ENCODE peak calls at places on chromosomes 2 and 18, in nine cellular contexts. One of them, this sample, is unnamed.

GRCh38 chr2:100350661-100351185 is 28.4 kb upstream of the LONRF2 start:
- DNase-seq in foreskin fibroblast: no peak
- DNase-seq in fibroblast of mammary gland: no peak
- DNase-seq in effector CD4-positive, alpha-beta T cell: no peak
- DNase-seq in cardiac fibroblast: peak
- DNase-seq in Calu3: no peak
- DNase-seq in tibial nerve: no peak
- DNase-seq in G401: no peak
- DNase-seq in A549: no peak
- DNase-seq in this sample: no peak

GRCh38 chr2:121135168-121135853 is 149.7 kb downstream of the TFCP2L1 start:
- DNase-seq in foreskin fibroblast: peak
- DNase-seq in fibroblast of mammary gland: peak
- DNase-seq in effector CD4-positive, alpha-beta T cell: no peak
- DNase-seq in cardiac fibroblast: no peak
- DNase-seq in Calu3: no peak
- DNase-seq in tibial nerve: no peak
- DNase-seq in G401: no peak
- DNase-seq in A549: no peak
- DNase-seq in this sample: no peak

GRCh38 chr2:105675841-105676240 is 68.9 kb upstream of the NCK2 start:
- DNase-seq in foreskin fibroblast: no peak
- DNase-seq in fibroblast of mammary gland: no peak
- DNase-seq in effector CD4-positive, alpha-beta T cell: no peak
- DNase-seq in cardiac fibroblast: no peak
- DNase-seq in Calu3: no peak
- DNase-seq in tibial nerve: no peak
- DNase-seq in G401: no peak
- DNase-seq in A549: no peak
- DNase-seq in this sample: peak

GRCh38 chr2:182581196-182581935 is 134.7 kb upstream of the DNAJC10 start:
- DNase-seq in foreskin fibroblast: no peak
- DNase-seq in fibroblast of mammary gland: no peak
- DNase-seq in effector CD4-positive, alpha-beta T cell: no peak
- DNase-seq in cardiac fibroblast: peak
- DNase-seq in Calu3: no peak
- DNase-seq in tibial nerve: no peak
- DNase-seq in G401: peak
- DNase-seq in A549: no peak
- DNase-seq in this sample: no peak

GRCh38 chr2:60553992-60554648 is 666 bp upstream of the BCL11A start:
- DNase-seq in foreskin fibroblast: peak
- DNase-seq in fibroblast of mammary gland: no peak
- DNase-seq in effector CD4-positive, alpha-beta T cell: no peak
- DNase-seq in cardiac fibroblast: no peak
- DNase-seq in Calu3: peak
- DNase-seq in tibial nerve: no peak
- DNase-seq in G401: no peak
- DNase-seq in A549: no peak
- DNase-seq in this sample: peak

GRCh38 chr2:201472411-201472810 is 20.9 kb downstream of the STRADB start:
- DNase-seq in foreskin fibroblast: peak
- DNase-seq in fibroblast of mammary gland: peak
- DNase-seq in effector CD4-positive, alpha-beta T cell: no peak
- DNase-seq in cardiac fibroblast: no peak
- DNase-seq in Calu3: no peak
- DNase-seq in tibial nerve: no peak
- DNase-seq in G401: no peak
- DNase-seq in A549: no peak
- DNase-seq in this sample: no peak

GRCh38 chr2:17608251-17608650 is 67.8 kb downstream of the VSNL1 start:
- DNase-seq in foreskin fibroblast: no peak
- DNase-seq in fibroblast of mammary gland: no peak
- DNase-seq in effector CD4-positive, alpha-beta T cell: no peak
- DNase-seq in cardiac fibroblast: no peak
- DNase-seq in Calu3: no peak
- DNase-seq in tibial nerve: no peak
- DNase-seq in G401: no peak
- DNase-seq in A549: no peak
- DNase-seq in this sample: no peak

GRCh38 chr2:138071720-138072719 is 107.7 kb downstream of the HNMT start:
- DNase-seq in foreskin fibroblast: peak
- DNase-seq in fibroblast of mammary gland: no peak
- DNase-seq in effector CD4-positive, alpha-beta T cell: no peak
- DNase-seq in cardiac fibroblast: peak
- DNase-seq in Calu3: no peak
- DNase-seq in tibial nerve: no peak
- DNase-seq in G401: peak
- DNase-seq in A549: peak
- DNase-seq in this sample: no peak

GRCh38 chr2:37670378-37671012 is 947 bp downstream of the CDC42EP3 start:
- DNase-seq in foreskin fibroblast: peak
- DNase-seq in fibroblast of mammary gland: no peak
- DNase-seq in effector CD4-positive, alpha-beta T cell: no peak
- DNase-seq in cardiac fibroblast: peak
- DNase-seq in Calu3: no peak
- DNase-seq in tibial nerve: no peak
- DNase-seq in G401: no peak
- DNase-seq in A549: no peak
- DNase-seq in this sample: no peak

GRCh38 chr2:219104107-219105050 is 43.7 kb upstream of the IHH start:
- DNase-seq in foreskin fibroblast: peak
- DNase-seq in fibroblast of mammary gland: peak
- DNase-seq in effector CD4-positive, alpha-beta T cell: no peak
- DNase-seq in cardiac fibroblast: peak
- DNase-seq in Calu3: peak
- DNase-seq in tibial nerve: no peak
- DNase-seq in G401: peak
- DNase-seq in A549: peak
- DNase-seq in this sample: no peak

GRCh38 chr2:177970670-177971454 is 101.7 kb downstream of the PDE11A start:
- DNase-seq in foreskin fibroblast: no peak
- DNase-seq in fibroblast of mammary gland: no peak
- DNase-seq in effector CD4-positive, alpha-beta T cell: no peak
- DNase-seq in cardiac fibroblast: no peak
- DNase-seq in Calu3: no peak
- DNase-seq in tibial nerve: no peak
- DNase-seq in G401: no peak
- DNase-seq in A549: no peak
- DNase-seq in this sample: no peak

GRCh38 chr2:199458806-199459285 is 1.1 kb upstream of the SATB2 start:
- DNase-seq in foreskin fibroblast: peak
- DNase-seq in fibroblast of mammary gland: no peak
- DNase-seq in effector CD4-positive, alpha-beta T cell: no peak
- DNase-seq in cardiac fibroblast: peak
- DNase-seq in Calu3: peak
- DNase-seq in tibial nerve: no peak
- DNase-seq in G401: no peak
- DNase-seq in A549: no peak
- DNase-seq in this sample: peak

GRCh38 chr2:238090887-238091286 is 9.3 kb upstream of the ESPNL start:
- DNase-seq in foreskin fibroblast: no peak
- DNase-seq in fibroblast of mammary gland: no peak
- DNase-seq in effector CD4-positive, alpha-beta T cell: no peak
- DNase-seq in cardiac fibroblast: no peak
- DNase-seq in Calu3: no peak
- DNase-seq in tibial nerve: no peak
- DNase-seq in G401: no peak
- DNase-seq in A549: no peak
- DNase-seq in this sample: peak

GRCh38 chr18:13455470-13455869 is 236.9 kb downstream of the LDLRAD4 start:
- DNase-seq in foreskin fibroblast: no peak
- DNase-seq in fibroblast of mammary gland: no peak
- DNase-seq in effector CD4-positive, alpha-beta T cell: no peak
- DNase-seq in cardiac fibroblast: no peak
- DNase-seq in Calu3: no peak
- DNase-seq in tibial nerve: no peak
- DNase-seq in G401: peak
- DNase-seq in A549: no peak
- DNase-seq in this sample: no peak

GRCh38 chr2:29072971-29073725 is 1.2 kb downstream of the PCARE start:
- DNase-seq in foreskin fibroblast: no peak
- DNase-seq in fibroblast of mammary gland: no peak
- DNase-seq in effector CD4-positive, alpha-beta T cell: no peak
- DNase-seq in cardiac fibroblast: no peak
- DNase-seq in Calu3: no peak
- DNase-seq in tibial nerve: no peak
- DNase-seq in G401: no peak
- DNase-seq in A549: no peak
- DNase-seq in this sample: no peak

GRCh38 chr2:238459081-238459629 is 32.4 kb downstream of the ASB1 start:
- DNase-seq in foreskin fibroblast: peak
- DNase-seq in fibroblast of mammary gland: peak
- DNase-seq in effector CD4-positive, alpha-beta T cell: no peak
- DNase-seq in cardiac fibroblast: peak
- DNase-seq in Calu3: no peak
- DNase-seq in tibial nerve: peak
- DNase-seq in G401: peak
- DNase-seq in A549: no peak
- DNase-seq in this sample: peak

This sample was measured in posterior vena cava.